ENCODE peak calls at places on chromosomes 1 and 21, in five cellular contexts. One of them, this sample, is unnamed.
A peak's percentile ranks its signal among the peaks of the same experiment; 100 is the strongest.

GRCh38 chr1:231973840-231974239 is 347.2 kb downstream of the DISC1 start:
- DNase-seq in fibroblast of pulmonary artery: no peak
- DNase-seq in HFF-Myc: no peak
- DNase-seq in SJCRH30: peak; percentile 30
- DNase-seq in endodermal cell: no peak
- DNase-seq in this sample: no peak

GRCh38 chr1:62110198-62110817 is 84.3 kb upstream of the L1TD1 start:
- DNase-seq in endodermal cell: no peak
- DNase-seq in HFF-Myc: no peak
- DNase-seq in SJCRH30: no peak
- DNase-seq in fibroblast of pulmonary artery: no peak
- DNase-seq in this sample: no peak

GRCh38 chr21:45079351-45079750 is 5.0 kb downstream of the ADARB1 start:
- DNase-seq in HFF-Myc: no peak
- DNase-seq in fibroblast of pulmonary artery: peak; percentile 38
- DNase-seq in SJCRH30: no peak
- DNase-seq in endodermal cell: no peak
- DNase-seq in this sample: no peak

GRCh38 chr21:38664315-38664714 is 141.4 kb upstream of the ETS2 start:
- DNase-seq in SJCRH30: no peak
- DNase-seq in fibroblast of pulmonary artery: no peak
- DNase-seq in endodermal cell: peak; percentile 67
- DNase-seq in HFF-Myc: no peak
- DNase-seq in this sample: no peak

GRCh38 chr1:109730666-109731065 is 10.2 kb downstream of the GSTM3 start:
- DNase-seq in fibroblast of pulmonary artery: no peak
- DNase-seq in endodermal cell: no peak
- DNase-seq in SJCRH30: peak; percentile 24
- DNase-seq in HFF-Myc: no peak
- DNase-seq in this sample: no peak

GRCh38 chr1:204733869-204734596 is 48.5 kb upstream of the LRRN2 start:
- DNase-seq in SJCRH30: no peak
- DNase-seq in fibroblast of pulmonary artery: no peak
- DNase-seq in HFF-Myc: no peak
- DNase-seq in endodermal cell: no peak
- DNase-seq in this sample: no peak

GRCh38 chr1:59063501-59063900 is 233.4 kb upstream of the FGGY start:
- DNase-seq in fibroblast of pulmonary artery: no peak
- DNase-seq in endodermal cell: peak; percentile 62
- DNase-seq in HFF-Myc: no peak
- DNase-seq in SJCRH30: no peak
- DNase-seq in this sample: no peak

GRCh38 chr1:243454328-243454997 is 198.6 kb downstream of the SDCCAG8 start:
- DNase-seq in HFF-Myc: no peak
- DNase-seq in endodermal cell: no peak
- DNase-seq in fibroblast of pulmonary artery: no peak
- DNase-seq in SJCRH30: no peak
- DNase-seq in this sample: no peak

GRCh38 chr1:63366915-63367217 is 561 bp upstream of the ALG6 start:
- DNase-seq in fibroblast of pulmonary artery: no peak
- DNase-seq in HFF-Myc: no peak
- DNase-seq in SJCRH30: no peak
- DNase-seq in endodermal cell: no peak
- DNase-seq in this sample: no peak

GRCh38 chr1:118077331-118078055 is 107.5 kb downstream of the SPAG17 start:
- DNase-seq in fibroblast of pulmonary artery: peak; percentile 61
- DNase-seq in endodermal cell: peak; percentile 57
- DNase-seq in SJCRH30: peak; percentile 75
- DNase-seq in HFF-Myc: no peak
- DNase-seq in this sample: no peak

GRCh38 chr1:11098931-11099309 is 749 bp downstream of the EXOSC10 start:
- DNase-seq in endodermal cell: no peak
- DNase-seq in HFF-Myc: no peak
- DNase-seq in SJCRH30: no peak
- DNase-seq in fibroblast of pulmonary artery: no peak
- DNase-seq in this sample: no peak

GRCh38 chr1:227894831-227895451 is 52.8 kb downstream of the WNT9A start:
- DNase-seq in fibroblast of pulmonary artery: no peak
- DNase-seq in HFF-Myc: no peak
- DNase-seq in SJCRH30: no peak
- DNase-seq in endodermal cell: peak; percentile 39
- DNase-seq in this sample: no peak

GRCh38 chr1:19123837-19124236 is 86.2 kb downstream of the UBR4 start:
- DNase-seq in fibroblast of pulmonary artery: peak; percentile 10
- DNase-seq in HFF-Myc: no peak
- DNase-seq in SJCRH30: no peak
- DNase-seq in endodermal cell: peak; percentile 26
- DNase-seq in this sample: no peak

GRCh38 chr21:16838330-16838729 is 674.5 kb upstream of the CXADR start:
- DNase-seq in fibroblast of pulmonary artery: peak; percentile 8
- DNase-seq in SJCRH30: peak; percentile 6
- DNase-seq in endodermal cell: no peak
- DNase-seq in HFF-Myc: no peak
- DNase-seq in this sample: no peak

GRCh38 chr21:16841917-16842316 is 670.9 kb upstream of the CXADR start:
- DNase-seq in HFF-Myc: no peak
- DNase-seq in SJCRH30: no peak
- DNase-seq in fibroblast of pulmonary artery: no peak
- DNase-seq in endodermal cell: no peak
- DNase-seq in this sample: no peak

GRCh38 chr21:16840549-16840948 is 672.3 kb upstream of the CXADR start:
- DNase-seq in HFF-Myc: no peak
- DNase-seq in fibroblast of pulmonary artery: no peak
- DNase-seq in SJCRH30: no peak
- DNase-seq in endodermal cell: no peak
- DNase-seq in this sample: no peak

GRCh38 chr21:16842716-16843115 is 670.1 kb upstream of the CXADR start:
- DNase-seq in SJCRH30: no peak
- DNase-seq in fibroblast of pulmonary artery: no peak
- DNase-seq in endodermal cell: no peak
- DNase-seq in HFF-Myc: peak; percentile 41
- DNase-seq in this sample: no peak

DNA sequence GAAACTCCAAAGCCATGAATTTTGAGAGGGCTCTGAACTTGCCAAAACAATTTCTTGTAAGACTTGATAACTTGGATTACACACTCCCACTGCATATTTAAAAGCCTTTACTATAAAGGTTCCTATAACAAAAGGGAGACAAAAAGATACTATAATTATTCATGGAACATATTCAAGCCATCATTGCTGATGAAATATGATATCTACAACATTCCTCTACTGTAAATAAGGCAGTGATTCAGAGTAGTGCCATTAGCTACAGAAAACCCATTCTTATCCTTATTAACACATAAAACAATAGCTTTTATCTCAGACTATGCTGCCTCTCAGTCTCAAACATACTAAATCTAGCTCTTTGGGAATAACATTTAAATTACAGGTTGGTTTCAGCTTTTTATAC is 675.5 kb upstream of the CXADR start:
- DNase-seq in SJCRH30: peak; percentile 28
- DNase-seq in endodermal cell: no peak
- DNase-seq in fibroblast of pulmonary artery: peak; percentile 29
- DNase-seq in HFF-Myc: no peak
- DNase-seq in this sample: no peak
- H3K4me3 ChIP-seq in SJCRH30: no peak overlapping the region
- H3K4me3 ChIP-seq in endodermal cell: no peak overlapping the region
- H3K4me3 ChIP-seq in fibroblast of pulmonary artery: no peak overlapping the region
- H3K4me3 ChIP-seq in HFF-Myc: no peak overlapping the region
- H3K4me3 ChIP-seq in this sample: no peak overlapping the region

GRCh38 chr1:244834596-244835275 is 722 bp upstream of the COX20 start:
- DNase-seq in endodermal cell: peak; percentile 96
- DNase-seq in SJCRH30: peak; percentile 91
- DNase-seq in fibroblast of pulmonary artery: peak; percentile 95
- DNase-seq in HFF-Myc: peak; percentile 84
- DNase-seq in this sample: peak; percentile 85

GRCh38 chr1:244835276-244836134 is at the start of gene COX20:
- DNase-seq in endodermal cell: peak; percentile 95
- DNase-seq in fibroblast of pulmonary artery: peak; percentile 90
- DNase-seq in HFF-Myc: peak; percentile 81
- DNase-seq in SJCRH30: peak; percentile 91
- DNase-seq in this sample: peak; percentile 69

GRCh38 chr1:244837597-244838258 is 2.3 kb downstream of the COX20 start:
- DNase-seq in SJCRH30: no peak
- DNase-seq in endodermal cell: no peak
- DNase-seq in fibroblast of pulmonary artery: no peak
- DNase-seq in HFF-Myc: no peak
- DNase-seq in this sample: no peak

GRCh38 chr1:244836135-244836521 is 670 bp downstream of the COX20 start:
- DNase-seq in HFF-Myc: no peak
- DNase-seq in fibroblast of pulmonary artery: peak; percentile 41
- DNase-seq in SJCRH30: peak; percentile 53
- DNase-seq in endodermal cell: peak; percentile 63
- DNase-seq in this sample: peak; percentile 11

GRCh38 chr1:244836598-244836997 is 1.1 kb downstream of the COX20 start:
- DNase-seq in SJCRH30: no peak
- DNase-seq in HFF-Myc: no peak
- DNase-seq in endodermal cell: no peak
- DNase-seq in fibroblast of pulmonary artery: no peak
- DNase-seq in this sample: no peak
- H3K4me3 ChIP-seq in SJCRH30: peak overlapping the region; percentile 82
- H3K4me3 ChIP-seq in HFF-Myc: peak overlapping the region; percentile 78
- H3K4me3 ChIP-seq in endodermal cell: peak overlapping the region; percentile 92
- H3K4me3 ChIP-seq in fibroblast of pulmonary artery: peak overlapping the region; percentile 62
- H3K4me3 ChIP-seq in this sample: peak overlapping the region; percentile 69

GRCh38 chr1:107140703-107141490 is at the start of gene NTNG1:
- DNase-seq in HFF-Myc: no peak
- DNase-seq in SJCRH30: no peak
- DNase-seq in endodermal cell: peak; percentile 77
- DNase-seq in fibroblast of pulmonary artery: no peak
- DNase-seq in this sample: no peak

GRCh38 chr1:107142370-107142668 is 1.5 kb downstream of the NTNG1 start:
- DNase-seq in HFF-Myc: no peak
- DNase-seq in SJCRH30: no peak
- DNase-seq in fibroblast of pulmonary artery: no peak
- DNase-seq in endodermal cell: no peak
- DNase-seq in this sample: no peak

GRCh38 chr1:107139833-107140702 is 771 bp upstream of the NTNG1 start:
- DNase-seq in SJCRH30: no peak
- DNase-seq in endodermal cell: peak; percentile 88
- DNase-seq in fibroblast of pulmonary artery: peak; percentile 35
- DNase-seq in HFF-Myc: no peak
- DNase-seq in this sample: peak; percentile 57

GRCh38 chr1:107138767-107139445 is 1.9 kb upstream of the NTNG1 start:
- DNase-seq in endodermal cell: peak; percentile 44
- DNase-seq in HFF-Myc: no peak
- DNase-seq in fibroblast of pulmonary artery: no peak
- DNase-seq in SJCRH30: no peak
- DNase-seq in this sample: no peak

DNA sequence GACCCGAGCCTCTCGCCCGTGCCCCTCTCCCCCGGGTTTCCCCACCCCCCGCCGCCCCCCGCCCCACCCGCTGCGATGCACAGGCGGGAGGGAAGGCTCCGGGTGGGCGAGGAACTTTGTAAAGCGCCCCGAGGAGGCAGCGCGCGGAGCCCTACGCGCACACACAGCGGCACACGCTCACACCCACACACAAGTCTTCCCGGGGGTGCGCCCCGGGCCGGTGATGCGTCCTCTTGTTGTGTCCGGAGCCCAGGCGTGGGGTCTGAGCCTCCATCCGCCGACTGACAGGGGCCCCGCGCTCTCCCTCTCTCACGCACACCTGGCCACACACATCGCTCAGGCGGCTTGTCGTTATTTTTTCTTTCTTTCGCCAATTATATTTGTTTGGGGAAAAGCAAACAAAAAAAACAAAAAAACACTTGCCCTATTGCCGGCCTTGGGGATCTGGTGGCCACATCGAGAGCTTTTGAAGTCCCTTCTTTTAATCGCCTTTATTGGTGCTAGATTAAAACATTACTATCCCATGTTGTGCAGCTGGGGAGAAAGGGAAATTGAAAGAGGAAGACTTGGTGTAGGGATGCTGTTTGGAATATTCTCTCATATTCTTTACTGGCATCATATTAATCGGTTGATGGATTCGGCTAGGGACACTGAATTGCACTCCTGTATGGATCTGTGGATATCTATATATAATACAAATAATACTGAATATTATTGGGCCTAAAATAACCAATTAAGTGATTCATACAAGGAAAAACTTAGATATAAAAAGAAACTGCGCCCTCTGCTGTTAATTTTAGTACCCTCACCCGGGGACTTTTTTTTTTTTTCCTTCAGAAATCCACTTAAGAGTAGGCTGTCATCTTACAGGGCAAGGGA is 891 bp downstream of the NTNG1 start:
- DNase-seq in SJCRH30: peak; percentile 63
- DNase-seq in fibroblast of pulmonary artery: peak; percentile 66
- DNase-seq in endodermal cell: peak; percentile 70
- DNase-seq in HFF-Myc: peak; percentile 7
- DNase-seq in this sample: no peak
- H3K4me3 ChIP-seq in SJCRH30: peak overlapping the region; percentile 29
- H3K4me3 ChIP-seq in fibroblast of pulmonary artery: peak overlapping the region; percentile 52
- H3K4me3 ChIP-seq in endodermal cell: peak overlapping the region; percentile 87
- H3K4me3 ChIP-seq in HFF-Myc: peak overlapping the region; percentile 34
- H3K4me3 ChIP-seq in this sample: peak overlapping the region; percentile 67

DNA sequence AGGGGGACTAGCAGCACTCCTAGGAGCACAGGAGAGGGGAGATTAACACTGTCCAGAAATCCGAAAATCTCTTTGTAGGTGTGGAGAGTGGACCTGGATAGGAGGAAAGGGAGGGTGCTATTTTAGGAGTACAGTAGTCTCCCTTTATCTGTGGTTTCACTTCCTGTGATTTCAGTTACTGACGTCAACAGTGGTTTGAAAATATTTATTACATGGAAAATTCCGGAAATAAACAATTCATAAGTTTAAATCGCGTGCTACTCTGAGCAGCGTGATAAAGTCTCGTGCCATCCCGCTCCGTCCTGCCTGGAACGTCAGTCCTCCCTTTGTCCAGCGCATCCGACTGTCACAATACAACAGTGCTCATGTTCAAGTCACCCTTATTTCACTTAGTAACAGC is 6.6 kb upstream of the IL24 start:
- DNase-seq in HFF-Myc: no peak
- DNase-seq in fibroblast of pulmonary artery: peak; percentile 98
- DNase-seq in endodermal cell: no peak
- DNase-seq in SJCRH30: no peak
- DNase-seq in this sample: no peak
- H3K4me3 ChIP-seq in HFF-Myc: no peak overlapping the region
- H3K4me3 ChIP-seq in fibroblast of pulmonary artery: no peak overlapping the region
- H3K4me3 ChIP-seq in endodermal cell: no peak overlapping the region
- H3K4me3 ChIP-seq in SJCRH30: no peak overlapping the region
- H3K4me3 ChIP-seq in this sample: no peak overlapping the region

This sample was measured in skeletal muscle cell.